ENCODE peak calls at places on chromosomes 1 and 21, in seven cellular contexts. One of them, this sample, is unnamed. For H3K4me1, the result is how much of the 10 kb centered on the place peaks cover.

GRCh38 chr21:36241717-36242116 is 78.3 kb upstream of the MORC3 start:
- DNase-seq in mucosa of descending colon: no peak
- DNase-seq in upper lobe of left lung: no peak
- DNase-seq in PC-3: no peak
- DNase-seq in colonic mucosa: no peak
- DNase-seq in GM23248: no peak
- DNase-seq in psoas muscle: no peak
- DNase-seq in this sample: no peak

GRCh38 chr1:16612332-16613172 is 812 bp downstream of the NBPF1 start:
- DNase-seq in psoas muscle: peak
- DNase-seq in PC-3: peak
- DNase-seq in upper lobe of left lung: no peak
- DNase-seq in GM23248: peak
- DNase-seq in mucosa of descending colon: peak
- DNase-seq in colonic mucosa: peak
- DNase-seq in this sample: peak

GRCh38 chr1:198151688-198152087 is 5.1 kb upstream of the NEK7 start:
- DNase-seq in GM23248: no peak
- DNase-seq in colonic mucosa: no peak
- DNase-seq in upper lobe of left lung: no peak
- DNase-seq in PC-3: no peak
- DNase-seq in mucosa of descending colon: no peak
- DNase-seq in psoas muscle: no peak
- DNase-seq in this sample: no peak

GRCh38 chr1:27596261-27596660 is 7.7 kb downstream of the AHDC1 start:
- DNase-seq in psoas muscle: no peak
- DNase-seq in colonic mucosa: no peak
- DNase-seq in PC-3: no peak
- DNase-seq in upper lobe of left lung: no peak
- DNase-seq in mucosa of descending colon: no peak
- DNase-seq in GM23248: no peak
- DNase-seq in this sample: no peak

GRCh38 chr1:115670476-115671175 is 28.9 kb downstream of the VANGL1 start:
- DNase-seq in GM23248: no peak
- DNase-seq in psoas muscle: no peak
- DNase-seq in colonic mucosa: peak
- DNase-seq in PC-3: peak
- DNase-seq in mucosa of descending colon: peak
- DNase-seq in upper lobe of left lung: no peak
- DNase-seq in this sample: no peak

GRCh38 chr1:46638921-46639320 is 22.3 kb upstream of the MOB3C start:
- DNase-seq in colonic mucosa: no peak
- DNase-seq in psoas muscle: no peak
- DNase-seq in mucosa of descending colon: no peak
- DNase-seq in GM23248: no peak
- DNase-seq in upper lobe of left lung: no peak
- DNase-seq in PC-3: no peak
- DNase-seq in this sample: no peak

GRCh38 chr1:24862775-24863483 is 67.1 kb downstream of the RUNX3 start:
- DNase-seq in GM23248: no peak
- DNase-seq in mucosa of descending colon: no peak
- DNase-seq in psoas muscle: no peak
- DNase-seq in PC-3: no peak
- DNase-seq in upper lobe of left lung: no peak
- DNase-seq in colonic mucosa: no peak
- DNase-seq in this sample: no peak

GRCh38 chr1:116854294-116854693 is 55.4 kb upstream of the PTGFRN start:
- DNase-seq in PC-3: no peak
- DNase-seq in psoas muscle: no peak
- DNase-seq in GM23248: no peak
- DNase-seq in upper lobe of left lung: no peak
- DNase-seq in mucosa of descending colon: no peak
- DNase-seq in colonic mucosa: no peak
- DNase-seq in this sample: no peak

GRCh38 chr1:85464497-85465098 is 361 bp downstream of the DDAH1 start:
- DNase-seq in psoas muscle: peak
- DNase-seq in GM23248: peak
- DNase-seq in mucosa of descending colon: peak
- DNase-seq in PC-3: peak
- DNase-seq in colonic mucosa: peak
- DNase-seq in upper lobe of left lung: peak
- DNase-seq in this sample: peak

GRCh38 chr1:65371544-65371943 is 48.9 kb upstream of the LEPR start:
- DNase-seq in psoas muscle: no peak
- DNase-seq in upper lobe of left lung: no peak
- DNase-seq in colonic mucosa: no peak
- DNase-seq in PC-3: no peak
- DNase-seq in mucosa of descending colon: no peak
- DNase-seq in GM23248: no peak
- DNase-seq in this sample: no peak

GRCh38 chr1:205800973-205801703 is 11.9 kb downstream of the SLC41A1 start:
- DNase-seq in PC-3: no peak
- DNase-seq in upper lobe of left lung: no peak
- DNase-seq in mucosa of descending colon: no peak
- DNase-seq in GM23248: no peak
- DNase-seq in psoas muscle: no peak
- DNase-seq in colonic mucosa: no peak
- DNase-seq in this sample: no peak

GRCh38 chr1:109134423-109134822 is 20.5 kb downstream of the ELAPOR1 start:
- DNase-seq in upper lobe of left lung: no peak
- DNase-seq in colonic mucosa: peak
- DNase-seq in PC-3: no peak
- DNase-seq in mucosa of descending colon: peak
- DNase-seq in psoas muscle: no peak
- DNase-seq in GM23248: no peak
- DNase-seq in this sample: no peak

GRCh38 chr1:47232187-47232874 is at the start of gene TAL1:
- DNase-seq in GM23248: no peak
- DNase-seq in PC-3: no peak
- DNase-seq in psoas muscle: no peak
- DNase-seq in mucosa of descending colon: no peak
- DNase-seq in upper lobe of left lung: peak
- DNase-seq in colonic mucosa: no peak
- DNase-seq in this sample: no peak

GRCh38 chr1:246577082-246577719 is 10.9 kb downstream of the CNST start:
- DNase-seq in PC-3: no peak
- DNase-seq in psoas muscle: no peak
- DNase-seq in colonic mucosa: no peak
- DNase-seq in upper lobe of left lung: no peak
- DNase-seq in mucosa of descending colon: no peak
- DNase-seq in GM23248: no peak
- DNase-seq in this sample: no peak
- H3K4me3 ChIP-seq in PC-3: no peak
- H3K4me3 ChIP-seq in psoas muscle: peak
- H3K4me3 ChIP-seq in colonic mucosa: no peak
- H3K4me3 ChIP-seq in upper lobe of left lung: no peak
- H3K4me3 ChIP-seq in mucosa of descending colon: no peak
- H3K4me3 ChIP-seq in GM23248: peak
- H3K4me3 ChIP-seq in this sample: no peak

DNA sequence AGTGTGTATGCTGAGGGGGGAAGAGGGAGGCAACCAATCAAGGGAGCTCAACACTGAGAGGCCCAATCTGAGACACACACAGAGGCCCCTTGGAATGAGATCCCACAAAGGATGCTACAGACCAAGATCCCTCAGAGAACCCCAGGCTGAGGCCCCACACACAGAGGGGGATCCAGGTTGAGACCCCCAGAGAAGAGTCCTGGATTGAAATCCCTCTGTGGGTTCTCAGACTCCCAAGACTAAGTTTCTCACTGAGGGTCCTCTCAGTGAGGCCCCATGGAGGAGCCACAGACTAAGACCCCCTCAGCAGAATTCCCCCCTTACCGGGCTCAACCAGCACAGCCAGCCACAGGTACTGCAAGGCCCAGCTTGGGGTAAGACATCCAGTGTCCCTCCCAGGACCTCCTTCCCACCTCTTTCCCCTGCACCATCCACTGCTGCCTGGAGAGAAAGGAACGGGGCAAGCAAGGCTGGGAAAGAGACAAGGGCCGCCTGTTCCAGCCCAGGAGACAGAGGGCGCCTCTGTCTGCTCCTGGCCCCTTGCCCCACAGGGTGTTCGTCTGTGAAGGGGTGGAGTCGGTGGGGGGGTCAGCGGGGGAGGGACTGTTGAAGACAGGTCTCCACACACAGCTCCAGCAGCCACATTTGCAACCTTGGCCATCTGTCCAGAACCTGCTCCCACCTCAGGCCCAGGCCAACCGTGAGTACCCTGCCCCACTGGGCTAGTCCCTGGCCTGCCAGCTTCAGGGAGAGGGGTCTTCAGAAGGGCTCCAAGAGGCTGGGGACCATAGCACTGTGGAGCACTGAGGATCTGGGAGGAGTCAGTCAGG is at the start of gene S100A1:
- DNase-seq in colonic mucosa: no peak
- DNase-seq in GM23248: no peak
- DNase-seq in PC-3: no peak
- DNase-seq in upper lobe of left lung: no peak
- DNase-seq in psoas muscle: peak
- DNase-seq in mucosa of descending colon: peak
- DNase-seq in this sample: peak
- H3K4me1 ChIP-seq in colonic mucosa: under half
- H3K4me1 ChIP-seq in GM23248: under half
- H3K4me1 ChIP-seq in PC-3: under half
- H3K4me1 ChIP-seq in upper lobe of left lung: half or more
- H3K4me1 ChIP-seq in psoas muscle: half or more
- H3K4me1 ChIP-seq in mucosa of descending colon: under half
- H3K4me1 ChIP-seq in this sample: under half

GRCh38 chr1:113874017-113874879 is 2.7 kb upstream of the PTPN22 start:
- DNase-seq in PC-3: peak
- DNase-seq in upper lobe of left lung: no peak
- DNase-seq in GM23248: peak
- DNase-seq in mucosa of descending colon: no peak
- DNase-seq in psoas muscle: no peak
- DNase-seq in colonic mucosa: peak
- DNase-seq in this sample: no peak

GRCh38 chr1:113872219-113872934 is 865 bp upstream of the PTPN22 start:
- DNase-seq in mucosa of descending colon: no peak
- DNase-seq in GM23248: peak
- DNase-seq in upper lobe of left lung: no peak
- DNase-seq in colonic mucosa: no peak
- DNase-seq in psoas muscle: no peak
- DNase-seq in PC-3: no peak
- DNase-seq in this sample: no peak

GRCh38 chr1:113868387-113869083 is 3.0 kb downstream of the PTPN22 start:
- DNase-seq in mucosa of descending colon: no peak
- DNase-seq in PC-3: peak
- DNase-seq in colonic mucosa: no peak
- DNase-seq in psoas muscle: no peak
- DNase-seq in upper lobe of left lung: no peak
- DNase-seq in GM23248: peak
- DNase-seq in this sample: no peak

GRCh38 chr1:113870778-113871177 is 734 bp downstream of the PTPN22 start:
- DNase-seq in mucosa of descending colon: no peak
- DNase-seq in PC-3: no peak
- DNase-seq in psoas muscle: no peak
- DNase-seq in upper lobe of left lung: no peak
- DNase-seq in colonic mucosa: no peak
- DNase-seq in GM23248: no peak
- DNase-seq in this sample: no peak

GRCh38 chr1:113871597-113872113 is at the start of gene PTPN22:
- DNase-seq in mucosa of descending colon: peak
- DNase-seq in colonic mucosa: peak
- DNase-seq in PC-3: peak
- DNase-seq in GM23248: peak
- DNase-seq in psoas muscle: peak
- DNase-seq in upper lobe of left lung: no peak
- DNase-seq in this sample: no peak
- H3K4me3 ChIP-seq in mucosa of descending colon: no peak
- H3K4me3 ChIP-seq in colonic mucosa: no peak
- H3K4me3 ChIP-seq in PC-3: no peak
- H3K4me3 ChIP-seq in GM23248: peak
- H3K4me3 ChIP-seq in psoas muscle: no peak
- H3K4me3 ChIP-seq in upper lobe of left lung: no peak
- H3K4me3 ChIP-seq in this sample: no peak

DNA sequence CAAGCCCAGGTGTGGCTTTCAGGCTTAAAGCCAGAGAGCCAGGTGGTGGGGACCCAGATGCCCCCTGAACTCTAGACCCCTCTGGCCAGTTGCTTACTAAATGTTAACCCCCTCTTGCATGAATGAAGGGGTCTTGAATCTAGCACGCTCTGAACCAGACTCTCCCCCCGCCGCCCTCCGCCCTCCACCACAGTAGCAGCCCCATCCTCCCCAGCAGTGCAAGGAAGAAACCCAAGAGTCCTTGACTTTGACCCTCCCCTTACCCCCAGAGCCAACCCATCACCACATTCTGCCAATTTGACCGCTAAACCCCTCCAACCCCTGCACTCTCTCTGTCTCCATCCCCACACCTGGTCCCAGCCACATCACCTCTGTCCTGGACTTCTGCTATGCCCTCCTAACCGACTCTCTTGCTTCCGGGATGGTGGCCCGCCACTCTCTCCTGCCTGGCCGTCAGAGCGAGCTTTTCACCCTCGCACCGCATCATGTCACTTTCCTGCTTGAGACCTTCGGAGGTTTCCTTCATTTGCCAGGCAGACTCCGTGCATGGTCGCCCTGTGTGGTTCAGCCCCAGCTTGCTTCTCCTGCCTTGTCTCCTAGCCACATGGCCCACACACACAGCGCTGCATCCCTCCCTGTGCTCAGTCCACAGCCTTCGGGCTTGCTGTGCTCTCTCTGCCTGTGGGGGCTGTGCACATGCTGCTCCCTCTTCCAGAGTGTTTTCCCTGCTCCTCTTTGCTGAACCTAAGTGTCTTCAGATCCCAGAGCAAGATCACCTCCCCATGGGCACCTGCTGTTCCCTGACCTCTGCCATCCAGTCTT is 113.4 kb downstream of the HUNK start:
- DNase-seq in colonic mucosa: no peak
- DNase-seq in psoas muscle: no peak
- DNase-seq in mucosa of descending colon: no peak
- DNase-seq in upper lobe of left lung: no peak
- DNase-seq in GM23248: no peak
- DNase-seq in PC-3: no peak
- DNase-seq in this sample: no peak
- H3K4me1 ChIP-seq in colonic mucosa: under half
- H3K4me1 ChIP-seq in psoas muscle: under half
- H3K4me1 ChIP-seq in mucosa of descending colon: under half
- H3K4me1 ChIP-seq in upper lobe of left lung: under half
- H3K4me1 ChIP-seq in GM23248: under half
- H3K4me1 ChIP-seq in PC-3: under half
- H3K4me1 ChIP-seq in this sample: under half

GRCh38 chr1:40699787-40700186 is 8.3 kb downstream of the NFYC start:
- DNase-seq in mucosa of descending colon: no peak
- DNase-seq in PC-3: no peak
- DNase-seq in colonic mucosa: no peak
- DNase-seq in GM23248: no peak
- DNase-seq in psoas muscle: no peak
- DNase-seq in upper lobe of left lung: no peak
- DNase-seq in this sample: no peak
- H3K4me3 ChIP-seq in mucosa of descending colon: no peak
- H3K4me3 ChIP-seq in PC-3: no peak
- H3K4me3 ChIP-seq in colonic mucosa: no peak
- H3K4me3 ChIP-seq in GM23248: no peak
- H3K4me3 ChIP-seq in psoas muscle: no peak
- H3K4me3 ChIP-seq in upper lobe of left lung: no peak
- H3K4me3 ChIP-seq in this sample: no peak

GRCh38 chr1:21293537-21294265 is 3.4 kb upstream of the ECE1 start:
- DNase-seq in mucosa of descending colon: no peak
- DNase-seq in upper lobe of left lung: no peak
- DNase-seq in colonic mucosa: no peak
- DNase-seq in GM23248: no peak
- DNase-seq in PC-3: no peak
- DNase-seq in psoas muscle: no peak
- DNase-seq in this sample: no peak
- H3K4me1 ChIP-seq in mucosa of descending colon: under half
- H3K4me1 ChIP-seq in upper lobe of left lung: half or more
- H3K4me1 ChIP-seq in colonic mucosa: under half
- H3K4me1 ChIP-seq in GM23248: under half
- H3K4me1 ChIP-seq in PC-3: under half
- H3K4me1 ChIP-seq in psoas muscle: under half
- H3K4me1 ChIP-seq in this sample: under half

This sample was measured in kidney.